ENCODE peak calls at places on chromosomes 11 and 22, in four cellular contexts. X, U, C and B are unnamed samples.

GRCh38 chr11:3627291-3627690 is 14.5 kb downstream of the ART5 start:
- DNase-seq in X (no peak), U (no peak), C (peak), B (peak)

GRCh38 chr11:45285931-45286632 is at the start of gene SYT13:
- DNase-seq in X (no peak), U (no peak), C (no peak), B (no peak)

GRCh38 chr11:104898685-104899013 is 389 bp upstream of the CASP12 start:
- DNase-seq in X (no peak), U (no peak), C (no peak), B (no peak)

GRCh38 chr22:38700271-38700788 is 413 bp downstream of the JOSD1 start:
- DNase-seq in X (peak), U (no peak), C (peak), B (peak)

GRCh38 chr11:58507355-58507754 is 550 bp downstream of the OR5B21 start:
- DNase-seq in X (no peak), U (no peak), C (no peak), B (no peak)

GRCh38 chr22:32063701-32064100 is 20.6 kb downstream of the SLC5A1 start:
- DNase-seq in X (no peak), U (no peak), C (no peak), B (no peak)

GRCh38 chr11:61134801-61135257 is 26.4 kb downstream of the VPS37C start:
- DNase-seq in X (no peak), U (no peak), C (no peak), B (no peak)

GRCh38 chr11:68999093-68999747 is 13.8 kb downstream of the MRGPRF start:
- DNase-seq in X (peak), U (no peak), C (no peak), B (no peak)

GRCh38 chr22:46112405-46112804 is 37.9 kb upstream of the PPARA start:
- DNase-seq in X (no peak), U (no peak), C (no peak), B (no peak)

GRCh38 chr11:131522851-131523250 is 152.4 kb downstream of the NTM start:
- DNase-seq in X (no peak), U (no peak), C (no peak), B (no peak)

GRCh38 chr22:32708835-32709234 is 92.7 kb upstream of the TIMP3 start:
- DNase-seq in X (no peak), U (no peak), C (peak), B (peak)

GRCh38 chr11:27420722-27421572 is 51.6 kb downstream of the LGR4 start:
- DNase-seq in X (no peak), U (peak), C (no peak), B (no peak)

GRCh38 chr11:61731956-61732675 is 20.3 kb upstream of the MYRF start:
- DNase-seq in X (no peak), U (no peak), C (no peak), B (no peak)

GRCh38 chr11:48085688-48086087 is 105.3 kb downstream of the PTPRJ start:
- DNase-seq in X (no peak), U (no peak), C (no peak), B (no peak)

GRCh38 chr11:96752221-96752620 is 362.4 kb downstream of the JRKL start:
- DNase-seq in X (no peak), U (no peak), C (no peak), B (no peak)

GRCh38 chr22:23090079-23090835 is 19.9 kb downstream of the GNAZ start:
- DNase-seq in X (no peak), U (no peak), C (no peak), B (no peak)

GRCh38 chr22:24054356-24054755 is 43.3 kb downstream of the CABIN1 start:
- DNase-seq in X (no peak), U (no peak), C (no peak), B (no peak)

GRCh38 chr11:68206211-68206610 is 6.9 kb downstream of the KMT5B start:
- DNase-seq in X (no peak), U (peak), C (no peak), B (no peak)

GRCh38 chr11:124625504-124626168 is 3.0 kb downstream of the TBRG1 start:
- DNase-seq in X (no peak), U (no peak), C (no peak), B (no peak)

GRCh38 chr11:75853971-75854370 is 39.0 kb downstream of the UVRAG start:
- DNase-seq in X (no peak), U (no peak), C (no peak), B (no peak)